ENCODE peak calls at places on chromosomes 2 and 18, in eight cellular contexts. O is A549, I is adrenal gland, U is transverse colon, S is breast epithelium, N is heart left ventricle, G is K562, W is uterus. Y is an unnamed sample.

GRCh38 chr2:220228310-220229006 is 601.0 kb downstream of the SLC4A3 start:
- DNase-seq in O (peak; percentile 97), I (peak; percentile 26), U (no peak), S (no peak), N (no peak), G (no peak), W (no peak), Y (no peak)

GRCh38 chr18:75548353-75548752 is 120.8 kb upstream of the SMIM21 start:
- DNase-seq in O (peak; percentile 27), I (no peak), U (no peak), S (no peak), N (no peak), G (peak; percentile 0), W (no peak), Y (no peak)

GRCh38 chr2:220858101-220858500 is 714.0 kb downstream of the EPHA4 start:
- DNase-seq in O (no peak), I (no peak), U (no peak), S (no peak), N (no peak), G (no peak), W (no peak), Y (no peak)

GRCh38 chr2:221911890-221912289 is 339.8 kb upstream of the EPHA4 start:
- DNase-seq in O (no peak), I (no peak), U (no peak), S (no peak), N (no peak), G (no peak), W (no peak), Y (no peak)

GRCh38 chr2:20471148-20471547 is 24.3 kb downstream of the RHOB start:
- DNase-seq in O (no peak), I (peak; percentile 5), U (no peak), S (no peak), N (no peak), G (no peak), W (no peak), Y (no peak)

GRCh38 chr2:191376981-191377629 is 131.9 kb downstream of the MYO1B start:
- DNase-seq in O (peak; percentile 83), I (peak; percentile 63), U (peak; percentile 73), S (no peak), N (peak; percentile 74), G (peak; percentile 52), W (peak; percentile 73), Y (peak; percentile 83)

GRCh38 chr18:55650363-55650870 is 62.4 kb upstream of the TCF4 start:
- DNase-seq in O (no peak), I (no peak), U (no peak), S (no peak), N (no peak), G (no peak), W (no peak), Y (no peak)

GRCh38 chr2:171163261-171163660 is 2.6 kb upstream of the TLK1 start:
- DNase-seq in O (no peak), I (no peak), U (no peak), S (no peak), N (no peak), G (no peak), W (no peak), Y (no peak)

GRCh38 chr2:151437630-151438029 is 27.9 kb downstream of the RIF1 start:
- DNase-seq in O (peak; percentile 36), I (no peak), U (no peak), S (no peak), N (no peak), G (peak; percentile 25), W (no peak), Y (no peak)

GRCh38 chr2:28927878-28928277 is 33.4 kb downstream of the WDR43 start:
- DNase-seq in O (no peak), I (no peak), U (no peak), S (no peak), N (no peak), G (no peak), W (no peak), Y (no peak)

GRCh38 chr2:28896906-28897305 is 2.4 kb downstream of the WDR43 start:
- DNase-seq in O (peak; percentile 36), I (no peak), U (no peak), S (no peak), N (no peak), G (peak; percentile 19), W (no peak), Y (no peak)

GRCh38 chr2:159118115-159118858 is 149.8 kb downstream of the TANC1 start:
- DNase-seq in O (peak; percentile 77), I (peak; percentile 95), U (peak; percentile 88), S (peak; percentile 92), N (peak; percentile 90), G (peak; percentile 89), W (peak; percentile 87), Y (peak; percentile 89)

GRCh38 chr2:25424426-25425028 is 82.8 kb upstream of the DNMT3A start:
- DNase-seq in O (no peak), I (no peak), U (no peak), S (no peak), N (no peak), G (no peak), W (no peak), Y (no peak)

GRCh38 chr2:222038086-222038802 is 260.6 kb downstream of the PAX3 start:
- DNase-seq in O (no peak), I (no peak), U (no peak), S (no peak), N (no peak), G (no peak), W (no peak), Y (no peak)

GRCh38 chr2:73076701-73077423 is 5.3 kb upstream of the SFXN5 start:
- DNase-seq in O (no peak), I (no peak), U (no peak), S (no peak), N (no peak), G (no peak), W (no peak), Y (no peak)

GRCh38 chr18:48452863-48453323 is 43.7 kb upstream of the ZBTB7C start:
- DNase-seq in O (no peak), I (no peak), U (no peak), S (no peak), N (no peak), G (no peak), W (no peak), Y (no peak)

GRCh38 chr2:36445191-36445590 is 89.6 kb downstream of the CRIM1 start:
- DNase-seq in O (no peak), I (no peak), U (no peak), S (no peak), N (no peak), G (no peak), W (no peak), Y (no peak)

GRCh38 chr2:173550143-173550542 is 195.5 kb downstream of the CDCA7 start:
- DNase-seq in O (peak; percentile 81), I (no peak), U (no peak), S (no peak), N (no peak), G (no peak), W (no peak), Y (no peak)

DNA sequence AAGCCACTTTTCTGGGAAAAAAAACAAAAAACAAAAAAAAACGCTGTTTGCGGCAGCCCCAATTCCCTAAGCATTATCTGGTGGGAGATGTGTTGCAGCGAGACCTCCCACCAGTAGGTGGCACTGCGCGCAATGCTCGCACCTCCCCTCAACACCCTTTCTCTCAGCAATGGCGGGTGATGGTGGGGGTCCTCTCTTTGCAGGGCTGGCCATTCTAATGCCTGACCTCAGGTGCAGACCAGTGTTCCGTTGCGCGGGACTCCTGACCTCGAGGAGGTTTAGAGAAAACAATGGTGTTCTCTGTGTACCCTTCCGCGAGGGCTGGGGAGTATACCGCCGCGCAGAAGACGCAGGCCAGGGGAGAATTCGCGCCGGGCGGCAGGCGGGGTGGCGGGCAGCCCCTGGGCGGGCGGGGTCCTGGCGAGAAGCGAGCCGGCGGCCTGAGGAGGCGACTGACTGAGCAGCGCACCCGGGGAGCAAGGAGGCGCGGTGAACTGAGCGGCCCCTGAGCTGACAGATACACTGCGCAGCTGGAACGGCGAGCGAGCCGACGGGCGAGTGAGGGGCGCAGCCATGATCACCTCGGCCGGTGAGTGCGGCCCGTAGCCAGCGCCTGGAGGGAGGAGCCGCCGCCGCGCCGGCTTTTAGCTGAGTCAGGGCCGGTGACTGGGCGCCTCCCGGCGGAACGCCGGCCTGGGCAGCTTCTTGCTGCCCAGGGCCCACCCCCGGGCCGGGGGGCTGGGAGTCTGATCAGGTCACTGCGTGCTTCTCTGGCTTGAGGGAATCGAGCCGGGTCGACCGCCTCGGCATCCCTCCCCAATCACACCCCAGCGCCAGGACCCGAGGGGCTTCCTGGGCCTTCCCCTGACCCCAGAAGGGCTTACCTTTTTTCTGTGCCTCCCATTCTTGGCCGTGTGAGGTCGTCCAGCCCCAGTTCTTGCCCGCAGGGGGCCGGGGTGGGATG is at the start of gene PSMD1:
- DNase-seq in O (peak; percentile 95), I (peak; percentile 95), U (peak; percentile 93), S (peak; percentile 91), N (peak; percentile 92), G (peak; percentile 92), W (peak; percentile 93), Y (peak; percentile 88)
- TF ChIP-seq POLR2A in O (peak; percentile 63), I (no peak), U (peak; percentile 43), S (no peak), N (peak; percentile 42), G (peak; percentile 78), W (peak; percentile 33), Y (no peak)

DNA sequence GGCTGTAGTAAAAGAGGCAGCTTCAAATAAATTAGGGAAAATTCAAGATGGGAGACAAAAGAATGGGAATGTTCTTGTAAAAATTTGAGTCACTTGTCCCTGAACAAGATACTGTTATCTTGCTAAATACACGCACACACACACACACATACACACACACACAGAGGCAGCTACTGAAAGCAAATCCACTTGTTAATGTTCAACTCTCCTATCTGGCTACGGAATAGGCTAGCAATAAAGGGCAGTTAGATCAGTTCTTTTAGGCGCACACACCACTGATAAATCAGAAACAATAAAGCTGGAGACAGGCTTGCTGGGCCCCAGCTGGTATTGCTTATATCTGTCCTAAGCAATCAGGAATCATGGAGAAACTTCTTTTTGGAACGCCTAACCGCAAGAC is 461.6 kb downstream of the BCL11A start:
- DNase-seq in O (no peak), I (no peak), U (peak; percentile 81), S (no peak), N (no peak), G (no peak), W (no peak), Y (no peak)
- TF ChIP-seq POLR2A in O (no peak), I (no peak), U (no peak), S (no peak), N (no peak), G (no peak), W (no peak), Y (no peak)

DNA sequence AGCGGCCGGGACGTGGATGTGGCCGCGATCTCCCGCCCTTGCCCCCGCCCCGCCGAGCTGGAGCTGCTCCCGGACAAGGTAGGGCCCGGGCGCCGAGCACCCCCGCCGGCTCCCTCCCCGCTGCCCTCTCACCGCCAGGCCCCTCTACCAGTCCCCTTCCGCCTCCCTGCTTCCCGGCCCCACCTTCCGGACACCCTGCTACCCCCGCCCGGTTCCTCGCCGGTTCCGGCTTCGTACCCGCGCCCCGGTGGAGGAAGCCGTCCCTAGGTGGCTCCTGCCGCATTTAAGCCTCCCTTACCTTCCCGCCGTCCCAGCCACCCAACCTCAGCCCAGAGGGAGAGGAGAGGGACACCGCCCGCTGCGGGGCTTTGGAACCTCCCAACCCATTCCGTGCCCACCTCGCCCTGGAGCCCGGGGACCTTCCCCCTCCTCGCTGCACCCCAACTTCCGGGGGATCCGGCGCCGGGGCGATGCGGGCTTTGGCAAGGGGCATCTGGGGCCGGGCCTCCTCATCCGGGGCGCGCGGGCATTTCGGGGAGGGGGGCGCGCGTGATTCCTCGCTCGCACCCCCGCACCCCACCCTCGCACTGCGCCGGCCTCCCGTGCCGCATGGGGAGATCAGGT is 475 bp downstream of the B3GNT2 start:
- DNase-seq in O (peak; percentile 65), I (peak; percentile 63), U (peak; percentile 67), S (peak; percentile 67), N (peak; percentile 56), G (peak; percentile 60), W (peak; percentile 37), Y (no peak)
- TF ChIP-seq POLR2A in O (peak; percentile 14), I (no peak), U (peak; percentile 31), S (no peak), N (no peak), G (no peak), W (no peak), Y (no peak)

GRCh38 chr2:74482801-74483674 is at the start of the genes CCDC142 and TTC31:
- DNase-seq in O (peak; percentile 97), I (peak; percentile 98), U (peak; percentile 97), S (peak; percentile 96), N (peak; percentile 97), G (peak; percentile 96), W (peak; percentile 95), Y (peak; percentile 98)
- TF ChIP-seq POLR2A in O (peak; percentile 49), I (peak; percentile 29), U (peak; percentile 79), S (no peak), N (peak; percentile 37), G (peak; percentile 91), W (peak; percentile 29), Y (no peak)

Y was measured in lower leg skin.